ENCODE peak calls at places on chromosomes 16 and 17, in ten cellular contexts. N, E, L, K, R, W, Y, U, C and P are unnamed samples.

GRCh38 chr16:57735755-57736418 is at the start of gene KATNB1:
- DNase-seq in N (no peak), E (no peak), L (no peak), K (no peak), R (peak; percentile 46), W (no peak), Y (no peak), U (no peak), C (no peak), P (no peak)

GRCh38 chr17:74780443-74781238 is 4.5 kb upstream of the NAT9 start:
- DNase-seq in N (no peak), E (peak; percentile 76), L (no peak), K (no peak), R (peak; percentile 75), W (peak; percentile 82), Y (no peak), U (no peak), C (peak; percentile 42), P (no peak)

GRCh38 chr17:19461139-19461538 is 50.1 kb downstream of the RNF112 start:
- DNase-seq in N (no peak), E (no peak), L (no peak), K (no peak), R (peak; percentile 93), W (peak; percentile 83), Y (no peak), U (no peak), C (no peak), P (no peak)

GRCh38 chr17:15220785-15221184 is 44.3 kb downstream of the PMP22 start:
- DNase-seq in N (no peak), E (no peak), L (no peak), K (no peak), R (no peak), W (no peak), Y (no peak), U (no peak), C (peak; percentile 30), P (no peak)

GRCh38 chr17:45136846-45137560 is 1.5 kb downstream of the ACBD4 start:
- DNase-seq in N (no peak), E (no peak), L (no peak), K (no peak), R (no peak), W (no peak), Y (no peak), U (no peak), C (no peak), P (peak; percentile 49)

GRCh38 chr17:43599835-43600234 is 53.7 kb upstream of the ETV4 start:
- DNase-seq in N (peak; percentile 87), E (peak; percentile 52), L (no peak), K (no peak), R (no peak), W (no peak), Y (no peak), U (no peak), C (peak; percentile 74), P (no peak)

GRCh38 chr16:55403464-55403863 is 75.5 kb upstream of the MMP2 start:
- DNase-seq in N (no peak), E (no peak), L (no peak), K (no peak), R (no peak), W (no peak), Y (no peak), U (no peak), C (no peak), P (no peak)

GRCh38 chr17:82241926-82242697 is 13.3 kb downstream of the SLC16A3 start:
- DNase-seq in N (no peak), E (no peak), L (no peak), K (peak; percentile 61), R (no peak), W (no peak), Y (peak; percentile 35), U (no peak), C (no peak), P (peak; percentile 78)

GRCh38 chr17:1147664-1148063 is 32.1 kb downstream of the ABR start:
- DNase-seq in N (peak; percentile 43), E (peak; percentile 88), L (peak; percentile 81), K (peak; percentile 43), R (peak; percentile 92), W (peak; percentile 91), Y (peak; percentile 54), U (no peak), C (peak; percentile 56), P (peak; percentile 56)

GRCh38 chr17:75625813-75626486 is 7.3 kb upstream of the SMIM5 start:
- DNase-seq in N (peak; percentile 4), E (peak; percentile 37), L (no peak), K (no peak), R (peak; percentile 91), W (peak; percentile 58), Y (no peak), U (no peak), C (peak; percentile 34), P (no peak)

GRCh38 chr16:27473101-27473900 is 71.3 kb downstream of the IL21R start:
- DNase-seq in N (no peak), E (no peak), L (no peak), K (no peak), R (no peak), W (no peak), Y (no peak), U (no peak), C (no peak), P (no peak)

GRCh38 chr16:68744744-68745280 is 7.7 kb downstream of the CDH1 start:
- DNase-seq in N (peak; percentile 5), E (peak; percentile 84), L (peak; percentile 89), K (no peak), R (peak; percentile 94), W (peak; percentile 94), Y (peak; percentile 90), U (no peak), C (no peak), P (peak; percentile 77)

GRCh38 chr17:40956401-40957254 is 10.1 kb downstream of the KRT39 start:
- DNase-seq in N (peak; percentile 100), E (peak; percentile 77), L (no peak), K (no peak), R (no peak), W (no peak), Y (no peak), U (no peak), C (peak; percentile 60), P (no peak)

GRCh38 chr17:4986403-4986802 is 1.1 kb downstream of the CAMTA2 start:
- DNase-seq in N (no peak), E (no peak), L (no peak), K (no peak), R (peak; percentile 18), W (no peak), Y (no peak), U (peak; percentile 45), C (no peak), P (no peak)

GRCh38 chr17:76014100-76014924 is 12.8 kb downstream of the EVPL start:
- DNase-seq in N (peak; percentile 58), E (peak; percentile 76), L (peak; percentile 86), K (peak; percentile 55), R (peak; percentile 96), W (peak; percentile 86), Y (peak; percentile 80), U (peak; percentile 66), C (peak; percentile 68), P (peak; percentile 91)

GRCh38 chr17:62626719-62627218 is 701 bp upstream of the MRC2 start:
- DNase-seq in N (peak; percentile 90), E (peak; percentile 81), L (no peak), K (peak; percentile 70), R (peak; percentile 90), W (peak; percentile 91), Y (no peak), U (no peak), C (peak; percentile 93), P (no peak)

GRCh38 chr16:86575754-86576557 is 2.4 kb upstream of the FOXL1 start:
- DNase-seq in N (peak; percentile 97), E (peak; percentile 76), L (peak; percentile 55), K (peak; percentile 84), R (peak; percentile 98), W (peak; percentile 97), Y (peak; percentile 57), U (no peak), C (peak; percentile 98), P (peak; percentile 84)

GRCh38 chr17:7459961-7460545 is 15.2 kb downstream of the CHRNB1 start:
- DNase-seq in N (no peak), E (no peak), L (no peak), K (no peak), R (no peak), W (no peak), Y (no peak), U (no peak), C (no peak), P (no peak)
- H3K27ac ChIP-seq in N (no peak overlapping the region), E (no peak overlapping the region), L (no peak overlapping the region), K (no peak overlapping the region), R (peak overlapping the region; percentile 53), W (no peak overlapping the region), Y (no peak overlapping the region), U (no peak overlapping the region), C (no peak overlapping the region), P (no peak overlapping the region)

DNA sequence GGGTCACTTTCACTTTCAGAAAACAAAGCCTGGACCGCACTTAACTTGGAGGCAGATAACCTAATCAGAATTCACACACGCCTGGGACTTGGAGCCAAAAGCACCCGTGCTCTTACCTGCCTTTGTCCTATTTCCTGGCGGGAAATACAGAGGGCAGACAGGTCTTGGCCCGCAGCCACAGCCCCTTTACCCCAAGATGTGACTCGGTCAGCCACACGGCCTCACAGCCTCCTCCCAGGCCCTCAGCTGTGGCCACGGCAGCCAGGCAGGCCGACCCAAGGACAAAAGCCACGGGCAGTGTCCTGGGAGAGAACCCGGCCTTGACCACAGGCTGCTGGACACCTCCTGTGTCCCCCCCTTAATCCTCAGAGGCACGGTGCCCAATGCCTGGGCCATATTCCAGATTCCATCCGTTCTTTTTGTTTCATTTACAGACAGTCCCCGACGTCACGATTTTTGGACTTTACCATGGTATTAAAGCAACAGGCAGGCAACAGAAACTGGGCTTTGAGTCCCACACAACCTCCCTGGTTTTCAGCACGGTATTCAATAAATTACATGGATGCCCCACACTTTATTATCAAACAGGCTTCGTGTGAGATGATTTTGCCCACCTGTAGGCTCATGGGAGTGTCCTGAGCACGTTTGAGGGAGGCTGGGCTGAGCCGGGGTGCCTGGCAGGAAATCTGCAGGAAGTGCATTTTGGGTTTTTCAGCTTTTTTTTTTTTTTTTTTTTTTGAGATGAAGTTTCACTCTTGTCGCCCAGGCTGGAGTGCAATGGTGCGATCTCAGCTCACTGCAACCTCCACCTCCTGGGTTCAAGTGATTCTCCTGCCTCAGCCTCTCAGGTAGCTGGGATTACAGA is 30.0 kb upstream of the GAA start:
- DNase-seq in N (peak; percentile 40), E (no peak), L (peak; percentile 85), K (peak; percentile 47), R (no peak), W (no peak), Y (peak; percentile 74), U (no peak), C (no peak), P (peak; percentile 41)
- H3K4me3 ChIP-seq in N (no peak overlapping the region), E (no peak overlapping the region), L (peak overlapping the region; percentile 37), K (peak overlapping the region; percentile 42), R (no peak overlapping the region), W (no peak overlapping the region), Y (peak overlapping the region; percentile 34), U (no peak overlapping the region), C (peak overlapping the region; percentile 76), P (peak overlapping the region; percentile 6)

GRCh38 chr16:50308237-50308965 is 42.0 kb downstream of the ADCY7 start:
- DNase-seq in N (no peak), E (no peak), L (peak; percentile 22), K (no peak), R (no peak), W (no peak), Y (no peak), U (no peak), C (no peak), P (no peak)
- H3K4me1 ChIP-seq in N (peaks cover 24% of the 10 kb centered on the region), E (no peaks in the 10 kb centered on the region), L (peaks cover under 1% of the 10 kb centered on the region), K (no peaks in the 10 kb centered on the region), R (no peaks in the 10 kb centered on the region), W (no peaks in the 10 kb centered on the region), Y (no peaks in the 10 kb centered on the region), U (peaks cover 7% of the 10 kb centered on the region), C (peaks cover 12% of the 10 kb centered on the region), P (peaks cover 13% of the 10 kb centered on the region)

GRCh38 chr17:2786176-2786881 is 9.9 kb upstream of the RAP1GAP2 start:
- DNase-seq in N (peak; percentile 69), E (peak; percentile 95), L (peak; percentile 91), K (peak; percentile 75), R (peak; percentile 96), W (peak; percentile 98), Y (peak; percentile 91), U (peak; percentile 91), C (peak; percentile 66), P (peak; percentile 89)
- H3K27ac ChIP-seq in N (no peak overlapping the region), E (peak overlapping the region; percentile 53), L (no peak overlapping the region), K (no peak overlapping the region), R (no peak overlapping the region), W (no peak overlapping the region), Y (no peak overlapping the region), U (no peak overlapping the region), C (no peak overlapping the region), P (no peak overlapping the region)